ENCODE peak calls at places on chromosomes 13 and 19, in ten cellular contexts. F is spleen, I is AG04450, X is nephron progenitor cell, E is suprapubic skin, C is mucosa of descending colon, V is HCT116, H is H9, T is cardiac muscle cell, D is K562. O is an unnamed sample.

GRCh38 chr13:20159646-20160345 is 1.1 kb downstream of the GJA3 start:
- DNase-seq in F (no peak), I (no peak), X (no peak), E (no peak), C (no peak), V (no peak), H (no peak), T (peak; percentile 22), D (no peak), O (no peak)

GRCh38 chr13:50511877-50512332 is 331.6 kb downstream of the DLEU7 start:
- DNase-seq in F (no peak), I (no peak), X (no peak), E (no peak), C (no peak), V (no peak), H (no peak), T (no peak), D (no peak), O (no peak)

GRCh38 chr13:30744056-30744684 is 8.8 kb downstream of the ALOX5AP start:
- DNase-seq in F (peak; percentile 93), I (no peak), X (no peak), E (no peak), C (peak; percentile 80), V (peak; percentile 19), H (no peak), T (no peak), D (peak; percentile 11), O (no peak)

GRCh38 chr19:1066251-1066747 is 668 bp upstream of the ARHGAP45 start:
- DNase-seq in F (peak; percentile 84), I (no peak), X (peak; percentile 44), E (no peak), C (peak; percentile 69), V (no peak), H (peak; percentile 76), T (no peak), D (no peak), O (no peak)

GRCh38 chr19:58407658-58408151 is 744 bp upstream of the ZNF584 start:
- DNase-seq in F (no peak), I (no peak), X (peak; percentile 22), E (no peak), C (no peak), V (no peak), H (peak; percentile 46), T (no peak), D (no peak), O (no peak)

GRCh38 chr19:861756-862528 is 2.5 kb downstream of the CFD start:
- DNase-seq in F (peak; percentile 88), I (no peak), X (peak; percentile 84), E (no peak), C (peak; percentile 89), V (peak; percentile 63), H (peak; percentile 98), T (no peak), D (peak; percentile 94), O (no peak)

GRCh38 chr13:59452189-59452588 is 711.5 kb downstream of the DIAPH3 start:
- DNase-seq in F (no peak), I (no peak), X (no peak), E (no peak), C (no peak), V (no peak), H (no peak), T (no peak), D (no peak), O (no peak)

GRCh38 chr13:33994826-33995502 is 177.0 kb downstream of the RFC3 start:
- DNase-seq in F (no peak), I (no peak), X (no peak), E (no peak), C (no peak), V (no peak), H (no peak), T (no peak), D (no peak), O (no peak)

GRCh38 chr19:10112895-10113591 is 1.6 kb downstream of the P2RY11 start:
- DNase-seq in F (peak; percentile 89), I (no peak), X (peak; percentile 65), E (no peak), C (peak; percentile 76), V (no peak), H (peak; percentile 87), T (peak; percentile 56), D (peak; percentile 56), O (no peak)

GRCh38 chr13:41622545-41623429 is 165.4 kb downstream of the RGCC start:
- DNase-seq in F (no peak), I (no peak), X (no peak), E (no peak), C (no peak), V (no peak), H (no peak), T (peak; percentile 38), D (no peak), O (no peak)

GRCh38 chr13:83825676-83826075 is 56.6 kb downstream of the SLITRK1 start:
- DNase-seq in F (no peak), I (no peak), X (no peak), E (no peak), C (no peak), V (no peak), H (no peak), T (no peak), D (no peak), O (no peak)

GRCh38 chr13:62022369-62022768 is 606.7 kb upstream of the PCDH20 start:
- DNase-seq in F (no peak), I (no peak), X (no peak), E (no peak), C (no peak), V (no peak), H (no peak), T (no peak), D (no peak), O (no peak)

GRCh38 chr19:13099073-13099999 is 3.3 kb downstream of the LYL1 start:
- DNase-seq in F (peak; percentile 98), I (no peak), X (peak; percentile 59), E (peak; percentile 92), C (peak; percentile 94), V (no peak), H (peak; percentile 78), T (peak; percentile 68), D (peak; percentile 52), O (no peak)

GRCh38 chr19:11408591-11408990 is 10.5 kb downstream of the RGL3 start:
- DNase-seq in F (no peak), I (no peak), X (no peak), E (no peak), C (no peak), V (no peak), H (no peak), T (no peak), D (no peak), O (no peak)

GRCh38 chr13:51451467-51452390 is 1.1 kb downstream of the INTS6 start:
- DNase-seq in F (peak; percentile 96), I (no peak), X (peak; percentile 85), E (peak; percentile 95), C (peak; percentile 92), V (peak; percentile 36), H (peak; percentile 78), T (peak; percentile 83), D (peak; percentile 69), O (peak; percentile 78)

GRCh38 chr19:34838248-34838647 is 65.2 kb upstream of the ZNF599 start:
- DNase-seq in F (no peak), I (no peak), X (no peak), E (no peak), C (no peak), V (peak; percentile 8), H (no peak), T (peak; percentile 40), D (peak; percentile 28), O (no peak)
- TF ChIP-seq CTCF in F (no peak), I (no peak), X (no peak), E (no peak), C (no peak), V (peak; percentile 43), H (no peak), T (no peak), D (peak; percentile 79), O (no peak)

GRCh38 chr19:20313894-20314293 is 146.9 kb downstream of the ZNF486 start:
- DNase-seq in F (no peak), I (no peak), X (no peak), E (no peak), C (no peak), V (no peak), H (no peak), T (no peak), D (no peak), O (no peak)
- TF ChIP-seq CTCF in F (no peak), I (no peak), X (no peak), E (no peak), C (no peak), V (no peak), H (no peak), T (no peak), D (no peak), O (no peak)

DNA sequence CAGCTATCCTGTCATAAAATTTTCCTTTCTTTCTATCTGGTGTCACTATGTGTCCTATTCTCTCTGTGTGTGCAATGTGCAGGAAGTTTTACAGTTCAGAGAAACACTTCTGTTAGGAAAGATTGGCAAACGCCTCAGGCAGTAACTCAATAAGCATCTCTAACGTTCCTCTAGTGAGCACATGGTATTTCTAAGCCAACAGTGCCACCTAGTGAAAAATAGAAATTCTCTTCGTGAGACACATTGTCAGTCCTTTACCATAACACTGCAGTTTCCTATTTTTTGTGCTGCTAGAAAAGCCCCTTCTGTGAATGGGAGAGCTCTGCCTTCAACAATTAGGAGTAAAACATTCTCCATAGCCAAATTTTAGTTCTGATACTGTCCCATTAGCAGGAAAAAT is 50.7 kb downstream of the ZNF723 start:
- DNase-seq in F (no peak), I (no peak), X (no peak), E (no peak), C (no peak), V (peak; percentile 3), H (no peak), T (peak; percentile 27), D (no peak), O (no peak)
- TF ChIP-seq CTCF in F (peak; percentile 8), I (no peak), X (no peak), E (no peak), C (no peak), V (peak; percentile 40), H (peak; percentile 55), T (no peak), D (peak; percentile 45), O (peak; percentile 55)

GRCh38 chr19:6930190-6930589 is 42.8 kb downstream of the ADGRE1 start:
- DNase-seq in F (no peak), I (no peak), X (no peak), E (no peak), C (no peak), V (no peak), H (no peak), T (no peak), D (no peak), O (no peak)

DNA sequence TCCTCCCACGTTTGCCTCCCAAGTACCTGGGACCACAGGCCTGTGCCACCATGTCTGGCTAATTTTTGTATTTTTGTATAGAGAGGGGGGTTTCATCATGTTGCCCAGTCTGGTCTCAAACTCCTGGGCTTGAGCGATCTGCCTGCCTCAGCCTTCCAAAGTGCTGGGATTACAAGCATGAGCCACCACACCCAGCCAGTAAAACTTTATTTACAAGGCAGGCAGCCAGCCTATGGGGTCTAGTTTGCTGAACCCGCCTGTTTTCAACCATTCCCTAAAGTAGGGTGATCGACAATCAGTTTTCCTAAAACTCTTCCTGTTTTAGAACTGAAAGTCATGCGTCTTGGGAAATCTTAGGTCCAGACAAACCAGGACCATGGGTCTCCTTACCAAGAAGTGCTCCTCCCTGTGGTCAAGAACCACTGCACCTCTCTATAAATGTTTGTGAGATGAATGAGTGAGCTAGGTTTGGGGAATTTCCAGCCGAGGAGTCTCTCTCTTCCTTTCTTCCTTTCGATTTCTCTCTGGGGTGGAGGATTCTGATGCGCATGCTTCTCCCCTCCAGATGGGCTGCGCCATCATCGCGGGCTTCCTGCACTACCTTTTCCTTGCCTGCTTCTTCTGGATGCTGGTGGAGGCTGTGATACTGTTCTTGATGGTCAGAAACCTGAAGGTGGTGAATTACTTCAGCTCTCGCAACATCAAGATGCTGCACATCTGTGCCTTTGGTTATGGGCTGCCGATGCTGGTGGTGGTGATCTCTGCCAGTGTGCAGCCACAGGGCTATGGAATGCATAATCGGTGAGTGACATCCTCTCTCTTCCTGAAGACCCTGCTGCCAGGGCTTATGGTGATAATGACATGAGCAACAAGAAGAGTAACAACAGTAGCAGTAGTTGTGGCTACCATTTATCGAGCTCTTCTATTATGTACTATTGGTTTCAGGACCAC is 38.7 kb downstream of the ADGRE1 start:
- DNase-seq in F (no peak), I (no peak), X (no peak), E (no peak), C (no peak), V (no peak), H (no peak), T (no peak), D (no peak), O (no peak)
- TF ChIP-seq CTCF in F (no peak), I (no peak), X (no peak), E (no peak), C (no peak), V (peak; percentile 46), H (no peak), T (no peak), D (peak; percentile 33), O (no peak)

O was measured in type B pancreatic cell.